ENCODE peak calls at places on chromosomes 5 and 9, in eight cellular contexts. H, Y, M, K, D, L, P and E are unnamed samples.

GRCh38 chr9:116901260-116901659 is 214.2 kb downstream of the TRIM32 start:
- DNase-seq in H (no peak), Y (no peak), M (no peak), K (no peak), D (no peak), L (peak), P (no peak), E (no peak)

GRCh38 chr5:82386576-82386975 is 108.4 kb upstream of the RPS23 start:
- DNase-seq in H (no peak), Y (no peak), M (no peak), K (no peak), D (no peak), L (no peak), P (no peak), E (no peak)

GRCh38 chr9:118418887-118419620 is 714.9 kb downstream of the TLR4 start:
- DNase-seq in H (no peak), Y (no peak), M (peak), K (no peak), D (no peak), L (peak), P (peak), E (no peak)

GRCh38 chr9:112711050-112711689 is 6.7 kb downstream of the INIP start:
- DNase-seq in H (no peak), Y (no peak), M (peak), K (no peak), D (no peak), L (peak), P (no peak), E (peak)

GRCh38 chr5:88144219-88145040 is 124.2 kb downstream of the TMEM161B start:
- DNase-seq in H (no peak), Y (no peak), M (peak), K (peak), D (no peak), L (no peak), P (no peak), E (peak)

GRCh38 chr9:117649126-117649525 is 55.1 kb upstream of the TLR4 start:
- DNase-seq in H (no peak), Y (no peak), M (no peak), K (no peak), D (no peak), L (no peak), P (no peak), E (no peak)

GRCh38 chr5:140011297-140011802 is 31.7 kb downstream of the NRG2 start:
- DNase-seq in H (no peak), Y (no peak), M (no peak), K (no peak), D (peak), L (peak), P (no peak), E (peak)

GRCh38 chr9:14031015-14031414 is 282.9 kb downstream of the NFIB start:
- DNase-seq in H (peak), Y (no peak), M (no peak), K (no peak), D (peak), L (no peak), P (peak), E (no peak)

GRCh38 chr9:124000161-124000783 is 11.3 kb upstream of the LHX2 start:
- DNase-seq in H (no peak), Y (no peak), M (no peak), K (no peak), D (peak), L (no peak), P (no peak), E (no peak)